ENCODE peak calls at places on chromosomes 16 and 17, in eight cellular contexts. C is fibroblast of the aortic adventitia, T is RWPE1, H is tibial nerve, B is B cell, G is tibial artery, R is lung, O is mammary epithelial cell. I is an unnamed sample.

GRCh38 chr17:81060416-81060815 is 25.5 kb downstream of the BAIAP2 start:
- DNase-seq in H (no peak), T (no peak), B (no peak), C (no peak), G (no peak), O (no peak), R (no peak), I (no peak)

GRCh38 chr16:55735120-55735781 is 79.5 kb downstream of the SLC6A2 start:
- DNase-seq in G (no peak), C (no peak), O (peak), T (peak), H (no peak), R (no peak), B (no peak), I (no peak)

GRCh38 chr17:27551701-27552466 is 79.1 kb upstream of the LGALS9 start:
- DNase-seq in T (peak), C (no peak), G (no peak), H (no peak), O (peak), B (no peak), R (no peak), I (peak)

GRCh38 chr17:81909966-81910839 is 996 bp downstream of the PCYT2 start:
- DNase-seq in B (no peak), T (no peak), R (no peak), O (no peak), H (no peak), G (no peak), C (no peak), I (no peak)

GRCh38 chr16:49596699-49597291 is 223.2 kb downstream of the C16orf78 start:
- DNase-seq in R (no peak), O (no peak), B (no peak), C (peak), H (no peak), T (no peak), G (no peak), I (no peak)

GRCh38 chr16:3490911-3491629 is 4.2 kb downstream of the C16orf90 start:
- DNase-seq in B (peak), O (no peak), R (no peak), T (no peak), H (no peak), C (no peak), G (no peak), I (no peak)

GRCh38 chr17:13751485-13751793 is 149.7 kb upstream of the HS3ST3A1 start:
- DNase-seq in O (no peak), B (no peak), H (no peak), R (no peak), T (no peak), G (no peak), C (no peak), I (no peak)

GRCh38 chr17:15121426-15121825 is 143.7 kb downstream of the PMP22 start:
- DNase-seq in C (no peak), H (no peak), G (no peak), R (no peak), O (no peak), B (no peak), T (no peak), I (no peak)

GRCh38 chr16:70749681-70750601 is 51.0 kb downstream of the VAC14 start:
- DNase-seq in C (no peak), B (no peak), H (no peak), O (no peak), G (no peak), R (no peak), T (no peak), I (no peak)

GRCh38 chr17:8822401-8823035 is 23.4 kb upstream of the MFSD6L start:
- DNase-seq in B (no peak), H (no peak), R (peak), C (no peak), O (no peak), G (no peak), T (no peak), I (no peak)

GRCh38 chr17:78708510-78708973 is 73.5 kb downstream of the CYTH1 start:
- DNase-seq in H (peak), C (peak), O (peak), R (peak), G (peak), B (peak), T (peak), I (peak)

GRCh38 chr16:9469512-9469911 is 378.1 kb downstream of the HAPSTR1 start:
- DNase-seq in R (no peak), T (no peak), H (no peak), O (peak), C (no peak), B (no peak), G (no peak), I (peak)

GRCh38 chr17:8289103-8289397 is 580 bp downstream of the RANGRF start:
- DNase-seq in T (no peak), H (no peak), G (peak), C (no peak), R (no peak), B (no peak), O (no peak), I (no peak)

GRCh38 chr16:59848314-59848713 is 1114.2 kb upstream of the GOT2 start:
- DNase-seq in C (no peak), T (no peak), H (no peak), R (no peak), O (no peak), B (no peak), G (no peak), I (no peak)

GRCh38 chr17:21002309-21003006 is 40.4 kb downstream of the USP22 start:
- DNase-seq in G (no peak), R (no peak), T (no peak), O (no peak), C (no peak), B (no peak), H (no peak), I (no peak)

GRCh38 chr16:77306050-77306616 is 106.9 kb downstream of the SYCE1L start:
- DNase-seq in T (no peak), R (no peak), B (no peak), G (no peak), C (no peak), O (no peak), H (no peak), I (no peak)

GRCh38 chr16:87495578-87495977 is 2.8 kb upstream of the ZCCHC14 start:
- DNase-seq in O (no peak), T (no peak), H (no peak), R (no peak), G (no peak), C (no peak), B (no peak), I (no peak)

GRCh38 chr17:48236681-48237134 is 129.1 kb downstream of the SNX11 start:
- DNase-seq in C (peak), R (no peak), G (no peak), O (peak), H (no peak), B (no peak), T (peak), I (peak)

GRCh38 chr16:86381491-86381890 is 128.8 kb upstream of the FOXF1 start:
- DNase-seq in R (no peak), G (no peak), H (no peak), C (no peak), B (no peak), T (no peak), O (no peak), I (no peak)

GRCh38 chr16:22797551-22797950 is 16.4 kb upstream of the HS3ST2 start:
- DNase-seq in C (no peak), T (no peak), H (no peak), G (no peak), B (no peak), O (peak), R (no peak), I (no peak)

GRCh38 chr17:36691606-36692005 is 90.2 kb downstream of the MRM1 start:
- DNase-seq in R (no peak), H (no peak), G (no peak), T (no peak), O (no peak), C (no peak), B (no peak), I (no peak)

GRCh38 chr17:20852541-20853370 is 190.1 kb downstream of the USP22 start:
- DNase-seq in O (peak), H (no peak), C (peak), T (no peak), G (peak), B (no peak), R (no peak), I (peak)

GRCh38 chr16:1691956-1692355 is 13.9 kb downstream of the JPT2 start:
- DNase-seq in H (no peak), T (peak), G (no peak), C (peak), O (peak), B (no peak), R (no peak), I (no peak)

GRCh38 chr17:43608313-43608712 is 53.4 kb downstream of the MEOX1 start:
- DNase-seq in B (no peak), G (no peak), C (peak), T (no peak), O (peak), H (no peak), R (no peak), I (no peak)

GRCh38 chr16:66165879-66166278 is 200.6 kb upstream of the CDH5 start:
- DNase-seq in T (no peak), C (no peak), B (no peak), R (no peak), G (no peak), O (no peak), H (no peak), I (no peak)

GRCh38 chr16:22425036-22425801 is 50.8 kb upstream of the CDR2 start:
- DNase-seq in G (peak), C (peak), R (no peak), O (no peak), H (peak), B (no peak), T (no peak), I (no peak)

GRCh38 chr17:2218426-2218825 is 85.2 kb downstream of the SMG6 start:
- DNase-seq in H (no peak), G (no peak), C (no peak), O (peak), R (no peak), B (no peak), T (peak), I (no peak)

GRCh38 chr17:2214047-2214717 is 89.4 kb downstream of the SMG6 start:
- DNase-seq in G (peak), O (no peak), T (peak), B (no peak), R (peak), H (peak), C (peak), I (no peak)

GRCh38 chr17:2213291-2213960 is 90.2 kb downstream of the SMG6 start:
- DNase-seq in B (no peak), H (no peak), O (no peak), T (no peak), C (peak), R (no peak), G (no peak), I (no peak)

GRCh38 chr17:2214887-2215615 is 88.5 kb downstream of the SMG6 start:
- DNase-seq in B (no peak), C (peak), H (no peak), O (no peak), R (no peak), T (no peak), G (no peak), I (no peak)

DNA sequence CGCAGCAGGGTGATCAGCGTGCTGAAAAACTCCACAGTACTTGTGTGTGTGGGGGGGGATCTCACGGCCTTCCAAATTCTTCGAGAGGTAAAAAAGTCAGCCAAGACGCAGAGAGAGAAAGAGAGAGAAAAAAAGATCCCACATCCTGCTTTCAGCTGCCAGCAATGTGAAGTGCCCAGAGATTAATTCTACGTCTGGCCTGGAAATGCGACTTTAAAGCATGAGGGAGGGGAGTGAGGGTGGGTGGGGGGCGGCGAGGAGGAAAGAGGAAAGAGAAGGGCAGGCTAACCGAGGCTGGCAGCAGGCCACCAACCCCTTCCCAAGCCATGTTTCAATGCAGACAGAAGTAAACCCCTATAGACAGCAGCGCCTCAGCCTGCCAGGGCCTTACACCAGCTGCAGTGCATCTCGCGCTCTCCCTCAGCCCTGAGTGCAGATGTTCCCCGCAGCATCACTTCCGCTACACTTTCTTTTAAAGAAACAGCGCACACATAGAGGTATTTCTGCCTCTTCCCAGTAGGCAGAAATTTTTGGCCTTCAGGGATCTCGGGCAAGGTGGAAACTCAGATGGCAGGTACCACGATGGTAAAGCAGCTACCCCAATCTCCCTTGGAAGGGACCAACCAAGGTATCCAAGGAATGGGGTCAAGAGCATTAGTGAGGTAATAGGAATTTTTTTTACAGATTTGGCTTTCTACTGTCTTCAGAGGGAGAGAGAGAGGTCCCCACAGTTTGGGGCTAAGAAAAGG is 87.8 kb downstream of the SMG6 start:
- DNase-seq in B (peak), H (peak), R (peak), G (peak), C (peak), T (no peak), O (no peak), I (no peak)
- TF ChIP-seq CTCF in B (no peak), H (no peak), R (no peak), G (no peak), C (no peak), T (no peak), O (no peak), I (no peak)

GRCh38 chr16:88747588-88748301 is 37.3 kb downstream of the PIEZO1 start:
- DNase-seq in T (peak), O (peak), G (no peak), C (no peak), R (no peak), B (peak), H (no peak), I (peak)
- TF ChIP-seq CTCF in T (peak), O (peak), G (no peak), C (no peak), R (no peak), B (peak), H (no peak), I (peak)

DNA sequence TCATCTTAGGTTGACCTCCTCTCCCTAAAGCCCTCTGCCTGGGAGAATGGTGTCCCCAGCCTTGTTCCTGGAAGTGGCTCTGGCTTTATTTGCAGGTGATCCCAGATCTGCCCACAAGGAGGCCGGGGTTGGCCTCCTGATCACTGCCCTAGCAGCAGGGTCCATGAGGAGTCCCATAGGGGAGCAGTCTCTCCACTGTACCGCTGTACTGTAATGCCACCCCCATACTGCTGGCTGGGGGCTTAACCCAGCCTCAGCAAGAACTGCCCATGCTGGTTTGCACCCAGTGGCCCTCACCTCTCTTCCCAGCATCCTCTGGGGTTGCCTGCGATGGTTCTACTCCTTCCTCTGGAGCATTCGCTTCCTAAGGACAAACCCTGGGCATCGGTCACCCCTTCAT is 39.1 kb downstream of the PSME3IP1 start:
- DNase-seq in R (no peak), H (no peak), O (no peak), T (peak), B (no peak), G (no peak), C (no peak), I (peak)
- TF ChIP-seq CTCF in R (no peak), H (no peak), O (peak), T (no peak), B (no peak), G (no peak), C (no peak), I (peak)

GRCh38 chr17:49365667-49366066 is 3.6 kb upstream of the ZNF652 start:
- DNase-seq in H (no peak), B (no peak), G (no peak), R (no peak), C (no peak), T (no peak), O (no peak), I (peak)
- TF ChIP-seq CTCF in H (no peak), B (no peak), G (no peak), R (no peak), C (peak), T (no peak), O (peak), I (no peak)

GRCh38 chr17:62592305-62593099 is 35.0 kb upstream of the MRC2 start:
- DNase-seq in R (no peak), G (no peak), C (no peak), O (peak), B (no peak), T (peak), H (no peak), I (no peak)
- TF ChIP-seq CTCF in R (no peak), G (no peak), C (no peak), O (no peak), B (no peak), T (no peak), H (no peak), I (no peak)

GRCh38 chr16:26531290-26531730 is 535.4 kb upstream of the C16orf82 start:
- DNase-seq in H (no peak), C (no peak), G (no peak), B (no peak), T (no peak), O (no peak), R (no peak), I (no peak)
- TF ChIP-seq CTCF in H (no peak), C (no peak), G (no peak), B (no peak), T (no peak), O (no peak), R (no peak), I (no peak)

GRCh38 chr17:51298508-51299371 is 38.4 kb downstream of the UTP18 start:
- DNase-seq in H (no peak), G (no peak), C (peak), B (no peak), T (peak), O (peak), R (no peak), I (peak)
- TF ChIP-seq CTCF in H (peak), G (peak), C (peak), B (peak), T (peak), O (peak), R (peak), I (peak)

GRCh38 chr17:75182569-75183436 is at the start of gene SUMO2:
- DNase-seq in H (peak), B (peak), C (peak), R (peak), O (peak), T (peak), G (peak), I (peak)
- TF ChIP-seq CTCF in H (no peak), B (no peak), C (peak), R (no peak), O (peak), T (peak), G (peak), I (no peak)

I was measured in Calu3.